ENCODE peak calls at places on chromosomes 4 and X, in six cellular contexts. M, P, V, I, Z and G are unnamed samples. For H3K27me3, the result is how much of the 10 kb centered on the place peaks cover.

GRCh38 chr4:8383451-8384160 is 56.9 kb downstream of the ACOX3 start:
- DNase-seq in I (no peak), M (no peak), V (no peak), P (no peak), Z (no peak), G (no peak)

GRCh38 chrX:14616876-14617275 is 87.5 kb downstream of the GLRA2 start:
- DNase-seq in V (no peak), M (no peak), P (no peak), Z (no peak), I (no peak), G (no peak)

GRCh38 chr4:75249739-75250138 is 264.5 kb downstream of the RCHY1 start:
- DNase-seq in M (no peak), Z (no peak), V (no peak), P (no peak), I (no peak), G (no peak)

GRCh38 chr4:83830138-83830537 is 294.2 kb downstream of the GPAT3 start:
- DNase-seq in M (no peak), I (no peak), P (peak), Z (no peak), V (no peak), G (no peak)

GRCh38 chr4:97074531-97074930 is 1068.7 kb downstream of the STPG2 start:
- DNase-seq in M (peak), V (no peak), P (no peak), I (no peak), Z (no peak), G (no peak)

GRCh38 chrX:123731258-123731986 is 1.4 kb downstream of the THOC2 start:
- DNase-seq in Z (peak), M (no peak), V (no peak), I (no peak), P (no peak), G (peak)

GRCh38 chrX:109485470-109486340 is 3.8 kb upstream of the GUCY2F start:
- DNase-seq in M (peak), Z (peak), P (peak), I (peak), V (peak), G (peak)

GRCh38 chrX:29318051-29318450 is 730.8 kb downstream of the IL1RAPL1 start:
- DNase-seq in I (no peak), Z (no peak), P (no peak), V (no peak), M (no peak), G (no peak)

GRCh38 chrX:88325634-88326033 is 421.4 kb upstream of the CPXCR1 start:
- DNase-seq in I (no peak), M (no peak), P (no peak), V (no peak), Z (no peak), G (no peak)

GRCh38 chr4:145957307-145957706 is 18.7 kb upstream of the ZNF827 start:
- DNase-seq in P (no peak), I (no peak), Z (no peak), M (no peak), V (no peak), G (no peak)
- TF ChIP-seq CTCF in P (no peak), I (no peak), Z (no peak), M (no peak), V (no peak), G (no peak)

GRCh38 chr4:27049101-27049829 is 188.6 kb downstream of the STIM2 start:
- DNase-seq in I (no peak), V (no peak), P (no peak), Z (no peak), M (no peak), G (no peak)
- H3K4me3 ChIP-seq in I (no peak), V (no peak), P (no peak), Z (no peak), M (peak), G (no peak)

DNA sequence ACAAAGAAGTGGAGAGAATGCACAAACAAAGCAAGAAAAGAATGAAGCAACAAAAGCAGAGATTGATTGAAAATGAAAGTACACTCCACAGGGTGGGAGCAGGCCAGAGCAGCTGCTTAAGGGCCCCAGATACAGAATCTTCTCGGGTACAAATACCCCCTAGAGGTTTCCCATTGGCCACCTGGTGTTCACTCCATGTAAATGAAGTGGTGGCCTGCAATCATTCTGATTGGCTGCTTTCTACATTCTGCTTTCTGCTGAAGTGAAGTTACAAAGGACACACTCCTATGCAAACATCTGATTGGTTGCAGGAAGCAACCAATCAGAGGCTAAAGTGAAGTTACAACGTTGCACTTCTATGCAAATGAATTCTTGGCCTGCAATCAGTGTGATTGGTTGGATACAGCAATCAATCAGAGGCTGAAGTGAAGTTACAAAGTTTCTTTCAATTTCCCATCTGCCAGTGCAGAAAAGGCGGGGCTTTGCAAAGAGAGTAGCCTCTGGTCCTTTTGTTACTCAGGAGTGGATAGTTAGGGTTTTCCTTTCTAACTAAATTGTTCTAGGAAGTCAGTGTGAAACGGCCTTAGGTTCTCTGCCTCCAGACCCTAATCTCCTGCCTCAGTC is 19.0 kb upstream of the GPC4 start:
- DNase-seq in M (no peak), V (no peak), P (no peak), I (no peak), Z (no peak), G (no peak)
- H3K27me3 ChIP-seq in M (under half), V (under half), P (under half), I (under half), Z (under half), G (under half)

DNA sequence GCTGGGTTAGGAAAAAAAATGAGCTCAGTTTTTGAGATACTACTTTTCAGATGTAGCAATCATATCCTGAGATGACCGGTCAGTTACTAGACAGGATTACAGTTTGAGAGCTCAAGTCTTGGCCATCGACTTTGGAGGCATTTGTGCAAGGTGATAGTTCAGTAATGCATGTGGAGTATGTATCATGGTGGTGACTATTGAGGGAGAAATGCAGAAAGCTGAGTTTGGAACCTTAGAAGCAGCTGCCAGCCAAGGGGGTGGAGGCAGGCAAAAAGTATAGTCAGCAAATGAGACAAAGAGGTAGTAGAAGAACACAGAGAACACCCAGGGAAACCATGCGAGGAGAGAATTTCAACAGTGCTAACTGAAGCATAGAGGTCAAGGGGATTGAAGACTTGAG is 48.7 kb upstream of the SLC4A4 start:
- DNase-seq in P (no peak), V (no peak), Z (no peak), I (no peak), M (no peak), G (no peak)
- TF ChIP-seq CTCF in P (no peak), V (no peak), Z (no peak), I (no peak), M (no peak), G (no peak)

DNA sequence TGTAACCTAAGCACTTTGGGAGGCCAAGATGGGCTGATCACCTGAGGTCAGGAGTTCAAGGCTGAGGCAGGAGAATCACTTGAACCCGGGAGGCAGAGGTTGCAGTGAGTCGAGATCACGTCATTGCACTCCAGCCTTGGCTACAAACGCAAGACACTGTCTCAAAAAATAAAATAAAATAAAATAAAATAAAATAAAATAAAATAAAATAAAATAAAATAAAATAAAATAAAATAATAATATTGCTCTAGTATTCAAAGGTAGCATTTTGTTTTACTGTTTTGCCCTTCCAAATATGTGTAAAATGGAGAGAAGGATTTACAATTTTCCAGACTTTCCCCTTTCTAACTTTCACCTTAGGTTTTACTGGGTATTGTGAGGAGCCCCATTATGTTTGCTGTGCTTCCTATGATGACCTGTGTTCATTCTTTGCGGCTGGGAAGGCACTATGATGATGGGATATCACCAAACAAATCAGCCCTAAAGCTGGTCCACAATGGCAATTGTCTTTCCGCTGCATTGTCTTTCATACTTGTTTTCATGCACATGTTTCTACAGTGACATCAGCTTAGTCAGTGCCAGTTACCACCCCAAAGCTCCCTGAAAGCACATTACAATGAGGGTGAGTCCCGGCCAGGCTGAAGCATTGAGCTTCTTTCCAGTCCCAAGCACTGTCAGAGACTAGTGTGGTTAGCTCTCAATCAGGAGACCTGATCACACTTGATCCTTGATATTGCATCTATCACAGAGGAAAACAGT is 50.8 kb downstream of the DTHD1 start:
- DNase-seq in P (no peak), M (peak), Z (peak), V (no peak), I (no peak), G (no peak)
- H3K4me3 ChIP-seq in P (no peak), M (no peak), Z (no peak), V (no peak), I (no peak), G (no peak)

DNA sequence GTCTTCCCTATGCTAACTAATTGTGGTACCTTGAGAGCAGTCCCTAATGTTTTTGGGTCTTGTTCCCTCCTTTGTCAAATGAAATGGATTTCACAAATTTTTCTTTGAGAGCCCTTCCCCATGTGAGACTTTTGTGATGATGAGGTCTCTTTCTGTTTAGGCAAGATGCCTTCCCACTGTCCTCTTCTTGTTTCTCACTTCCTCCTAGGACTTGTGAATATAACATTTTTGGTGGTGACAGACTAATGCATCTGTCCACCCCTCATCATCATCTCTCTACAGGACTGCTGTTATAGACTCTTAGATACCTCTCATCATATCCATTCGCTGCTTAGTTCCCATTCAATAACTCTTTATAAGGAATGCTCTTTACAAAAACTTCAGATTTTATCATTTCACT is 8.7 kb upstream of the ANK2 start:
- DNase-seq in I (no peak), P (no peak), M (no peak), V (no peak), Z (no peak), G (no peak)
- H3K27me3 ChIP-seq in I (under half), P (under half), M (under half), V (under half), Z (under half), G (under half)

GRCh38 chrX:80229626-80230025 is 190.6 kb upstream of the TENT5D start:
- DNase-seq in M (no peak), I (no peak), Z (no peak), P (no peak), V (no peak), G (no peak)

GRCh38 chrX:80223922-80224579 is 196.2 kb upstream of the TENT5D start:
- DNase-seq in Z (peak), V (no peak), I (peak), P (no peak), M (no peak), G (no peak)
- TF ChIP-seq CTCF in Z (peak), V (no peak), I (peak), P (no peak), M (no peak), G (no peak)

GRCh38 chr4:137543650-137544049 is 11.4 kb upstream of the PCDH18 start:
- DNase-seq in M (no peak), P (no peak), Z (no peak), I (no peak), V (no peak), G (no peak)

GRCh38 chr4:137541181-137541580 is 8.9 kb upstream of the PCDH18 start:
- DNase-seq in V (no peak), M (no peak), I (no peak), Z (no peak), P (no peak), G (no peak)

GRCh38 chr4:137543198-137543597 is 10.9 kb upstream of the PCDH18 start:
- DNase-seq in I (no peak), M (no peak), V (no peak), Z (peak), P (no peak), G (no peak)

GRCh38 chr4:137540356-137540755 is 8.1 kb upstream of the PCDH18 start:
- DNase-seq in Z (no peak), V (no peak), I (no peak), P (no peak), M (no peak), G (no peak)

DNA sequence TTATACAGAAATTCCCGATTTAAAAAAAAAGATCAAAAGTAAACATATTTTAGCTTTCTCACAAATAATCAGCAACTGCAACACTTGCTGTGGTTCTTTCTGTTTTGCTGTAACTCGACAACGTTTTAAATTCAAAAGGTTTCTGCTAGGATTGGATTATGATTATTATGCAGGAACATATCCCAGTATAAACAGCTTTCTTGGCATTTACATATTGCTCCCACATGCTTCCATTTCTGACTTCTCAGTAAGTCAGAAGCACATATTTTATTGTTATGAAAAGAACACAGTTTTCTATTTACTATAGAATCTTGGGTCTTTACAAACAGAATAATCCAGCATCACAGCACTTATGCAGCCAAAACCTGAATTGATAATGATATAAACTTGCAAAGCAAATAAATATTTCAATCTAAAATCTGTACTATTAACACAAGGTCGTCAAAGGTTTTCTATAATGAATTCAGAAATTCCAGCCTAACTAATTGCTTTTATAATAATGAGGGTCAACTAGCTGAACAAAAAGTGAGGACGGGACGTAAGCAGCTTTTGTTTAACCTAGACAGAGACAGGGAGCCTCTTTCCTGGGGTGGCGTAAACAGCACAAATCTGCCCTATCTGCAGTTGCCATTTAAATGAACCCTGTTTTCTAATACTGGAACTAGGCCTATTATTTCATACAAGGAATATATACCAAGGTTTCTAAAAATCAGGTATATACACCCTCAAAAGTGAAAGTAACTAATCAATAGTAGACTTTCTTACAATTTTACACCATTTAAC is 9.8 kb upstream of the PCDH18 start:
- DNase-seq in M (no peak), V (no peak), Z (peak), I (no peak), P (no peak), G (no peak)
- H3K4me3 ChIP-seq in M (peak), V (no peak), Z (peak), I (no peak), P (peak), G (no peak)

GRCh38 chrX:56233100-56233499 is 944 bp downstream of the KLF8 start:
- DNase-seq in P (no peak), M (peak), I (no peak), Z (peak), V (no peak), G (no peak)
- H3K27me3 ChIP-seq in P (under half), M (under half), I (under half), Z (under half), V (under half), G (under half)